ENCODE peak calls at places on chromosomes 7 and 10, in five cellular contexts. Y, G, C, T and D are unnamed samples.

GRCh38 chr7:155458317-155459132 is 596 bp downstream of the EN2 start:
- DNase-seq in Y (no peak), G (no peak), C (no peak), T (no peak), D (no peak)

GRCh38 chr10:11560076-11560709 is 51.3 kb downstream of the USP6NL start:
- DNase-seq in Y (no peak), G (no peak), C (no peak), T (no peak), D (no peak)

GRCh38 chr7:128094111-128094570 is 62.9 kb upstream of the LRRC4 start:
- DNase-seq in Y (no peak), G (no peak), C (no peak), T (no peak), D (no peak)

GRCh38 chr7:147400221-147400689 is 1190.3 kb upstream of the C7orf33 start:
- DNase-seq in Y (no peak), G (no peak), C (no peak), T (no peak), D (no peak)

GRCh38 chr7:138632384-138632783 is 68.8 kb downstream of the SVOPL start:
- DNase-seq in Y (no peak), G (no peak), C (no peak), T (no peak), D (no peak)

GRCh38 chr10:88379575-88379974 is 203.5 kb downstream of the RNLS start:
- DNase-seq in Y (no peak), G (no peak), C (no peak), T (no peak), D (no peak)

GRCh38 chr7:158620418-158620817 is 32.8 kb upstream of the PTPRN2 start:
- DNase-seq in Y (no peak), G (no peak), C (no peak), T (no peak), D (no peak)

GRCh38 chr7:23938937-23939552 is 229.0 kb downstream of the STK31 start:
- DNase-seq in Y (no peak), G (peak; percentile 64), C (no peak), T (peak; percentile 6), D (peak; percentile 36)

GRCh38 chr10:89966211-89966610 is 264.8 kb downstream of the KIF20B start:
- DNase-seq in Y (no peak), G (no peak), C (no peak), T (no peak), D (no peak)

GRCh38 chr10:68599754-68600040 is 39.6 kb downstream of the TET1 start:
- DNase-seq in Y (no peak), G (no peak), C (no peak), T (no peak), D (no peak)